ENCODE peak calls at places on chromosomes 12 and 14, in four cellular contexts. F, V, W and J are unnamed samples.

GRCh38 chr12:50222275-50222783 is 55.2 kb upstream of the CERS5 start:
- DNase-seq in W (peak), V (peak), F (no peak), J (no peak)

GRCh38 chr12:11664101-11664500 is 14.6 kb downstream of the ETV6 start:
- DNase-seq in V (no peak), W (no peak), F (no peak), J (no peak)

GRCh38 chr12:116539905-116540482 is 19.2 kb upstream of the MAP1LC3B2 start:
- DNase-seq in W (peak), V (no peak), F (no peak), J (no peak)

GRCh38 chr12:116601524-116601923 is 42.3 kb downstream of the MAP1LC3B2 start:
- DNase-seq in V (no peak), W (no peak), F (no peak), J (peak)

GRCh38 chr12:105933671-105934665 is 204.8 kb downstream of the NUAK1 start:
- DNase-seq in F (no peak), W (no peak), V (peak), J (no peak)

GRCh38 chr14:101442451-101442850 is 118.8 kb upstream of the DIO3 start:
- DNase-seq in W (no peak), F (no peak), V (no peak), J (no peak)

GRCh38 chr12:132276066-132276719 is 53.2 kb downstream of the GALNT9 start:
- DNase-seq in F (no peak), W (no peak), V (no peak), J (no peak)

GRCh38 chr14:91380116-91380515 is 37.5 kb downstream of the CCDC88C start:
- DNase-seq in V (no peak), W (no peak), F (no peak), J (no peak)

GRCh38 chr14:66045572-66046021 is 440.6 kb upstream of the CCDC196 start:
- DNase-seq in V (no peak), F (no peak), W (no peak), J (no peak)

GRCh38 chr12:100908501-100908900 is 113.9 kb downstream of the ANO4 start:
- DNase-seq in W (no peak), F (no peak), V (no peak), J (no peak)

GRCh38 chr12:112549031-112549430 is 130.3 kb downstream of the PTPN11 start:
- DNase-seq in F (no peak), V (no peak), W (no peak), J (no peak)

GRCh38 chr12:119699199-119699765 is 31.3 kb downstream of the PRKAB1 start:
- DNase-seq in V (peak), W (no peak), F (no peak), J (no peak)

GRCh38 chr14:104879983-104880565 is 15.0 kb downstream of the CEP170B start:
- DNase-seq in F (no peak), W (no peak), V (no peak), J (no peak)

GRCh38 chr12:26507613-26508012 is 312.2 kb downstream of the SSPN start:
- DNase-seq in V (no peak), F (no peak), W (no peak), J (no peak)

GRCh38 chr12:49730568-49731101 is 10.7 kb upstream of the TMBIM6 start:
- DNase-seq in V (no peak), W (no peak), F (no peak), J (peak)

GRCh38 chr12:54666008-54666407 is 17.8 kb upstream of the DCD start:
- DNase-seq in W (no peak), F (no peak), V (no peak), J (no peak)

GRCh38 chr12:21456291-21456780 is 18.9 kb downstream of the PYROXD1 start:
- DNase-seq in W (no peak), V (no peak), F (no peak), J (peak)

GRCh38 chr12:6364037-6364360 is 11.4 kb downstream of the SCNN1A start:
- DNase-seq in W (no peak), V (peak), F (no peak), J (no peak)

GRCh38 chr12:6363010-6363329 is 12.4 kb downstream of the SCNN1A start:
- DNase-seq in F (no peak), W (no peak), V (no peak), J (no peak)

GRCh38 chr12:6361834-6362233 is 13.5 kb downstream of the SCNN1A start:
- DNase-seq in F (no peak), V (no peak), W (peak), J (no peak)

GRCh38 chr12:6362383-6362782 is 13.0 kb downstream of the SCNN1A start:
- DNase-seq in W (no peak), V (no peak), F (no peak), J (no peak)

GRCh38 chr12:6363330-6364036 is 11.9 kb downstream of the SCNN1A start:
- DNase-seq in V (peak), W (peak), F (peak), J (peak)
- TF ChIP-seq POLR2A in V (no peak), W (no peak), F (no peak), J (peak)

GRCh38 chr12:6872073-6873048 is 742 bp downstream of the SPSB2 start:
- DNase-seq in V (peak), W (peak), F (peak), J (peak)
- TF ChIP-seq POLR2A in V (no peak), W (no peak), F (peak), J (no peak)

DNA sequence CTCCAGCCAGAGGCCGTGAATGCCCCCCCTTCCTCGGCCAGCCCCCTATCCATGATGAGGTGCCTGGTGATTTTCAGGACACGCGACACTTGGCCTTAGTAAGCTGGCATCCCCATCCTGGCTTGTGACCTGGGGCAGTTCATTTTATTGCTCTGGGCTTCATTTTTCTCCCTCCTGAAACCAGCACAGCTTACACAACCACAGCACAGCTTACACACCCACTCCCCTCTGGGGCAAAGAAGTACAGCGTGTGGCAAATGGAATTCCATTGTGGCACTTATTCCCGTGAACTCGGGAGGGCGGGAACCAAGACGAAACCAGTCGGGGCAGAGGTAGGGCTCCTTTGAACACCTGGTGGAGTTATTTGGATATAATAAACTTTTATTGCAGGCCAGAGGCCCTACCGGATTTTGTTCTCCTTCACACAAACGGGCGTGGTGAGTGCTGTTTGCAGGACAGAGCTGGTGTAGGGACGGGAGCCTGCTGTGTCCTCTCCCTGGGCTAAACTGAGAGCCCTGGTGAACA is 29.1 kb downstream of the CD9 start:
- DNase-seq in W (peak), F (no peak), V (no peak), J (no peak)
- TF ChIP-seq POLR2A in W (no peak), F (no peak), V (no peak), J (no peak)

GRCh38 chr14:71324767-71325272 is 417.6 kb downstream of the PCNX1 start:
- DNase-seq in F (no peak), W (no peak), V (peak), J (peak)
- TF ChIP-seq POLR2A in F (peak), W (no peak), V (no peak), J (no peak)

DNA sequence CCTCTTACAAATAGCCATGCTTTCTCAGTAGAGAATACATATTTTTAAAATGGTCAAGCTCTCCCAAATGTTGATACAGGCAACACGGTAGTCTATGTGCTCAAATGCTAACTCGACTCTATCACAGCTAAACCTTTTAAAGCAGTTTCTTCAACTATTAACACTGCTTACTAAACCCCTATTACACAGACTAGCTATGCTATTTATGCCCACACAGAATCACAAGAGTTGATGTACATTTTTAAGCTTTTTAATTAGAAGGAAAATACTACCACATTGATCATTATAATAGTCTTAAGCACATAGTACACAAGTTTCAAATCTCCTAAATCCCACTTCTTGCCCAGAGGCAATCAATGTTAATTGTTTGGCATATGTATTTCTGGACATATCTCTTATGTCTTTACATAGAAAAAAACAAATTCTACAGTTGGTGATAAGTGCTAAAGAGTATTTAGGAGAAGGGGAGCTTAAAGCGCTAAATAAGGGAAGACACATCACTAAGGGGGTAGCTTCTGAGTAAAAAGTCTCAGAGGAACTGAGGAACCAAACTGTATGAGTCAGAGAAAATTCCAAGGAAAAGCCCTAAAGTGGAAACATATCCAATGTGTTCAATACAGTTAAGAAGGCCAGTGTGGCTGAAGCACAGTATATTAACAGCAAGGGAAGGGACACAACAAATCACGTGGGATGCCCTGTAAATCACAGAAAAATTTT is 13.7 kb downstream of the HNRNPC start:
- DNase-seq in F (no peak), W (no peak), V (no peak), J (no peak)
- TF ChIP-seq POLR2A in F (peak), W (no peak), V (no peak), J (no peak)

GRCh38 chr14:74615735-74616134 is 3.7 kb upstream of the LTBP2 start:
- DNase-seq in V (no peak), W (no peak), F (no peak), J (no peak)

GRCh38 chr14:74614508-74615495 is 2.8 kb upstream of the LTBP2 start:
- DNase-seq in W (no peak), V (no peak), F (no peak), J (no peak)

GRCh38 chr14:74616996-74617700 is 5.1 kb upstream of the LTBP2 start:
- DNase-seq in W (no peak), V (no peak), F (no peak), J (no peak)

GRCh38 chr14:74618078-74618952 is 6.3 kb upstream of the LTBP2 start:
- DNase-seq in V (peak), F (no peak), W (peak), J (no peak)

DNA sequence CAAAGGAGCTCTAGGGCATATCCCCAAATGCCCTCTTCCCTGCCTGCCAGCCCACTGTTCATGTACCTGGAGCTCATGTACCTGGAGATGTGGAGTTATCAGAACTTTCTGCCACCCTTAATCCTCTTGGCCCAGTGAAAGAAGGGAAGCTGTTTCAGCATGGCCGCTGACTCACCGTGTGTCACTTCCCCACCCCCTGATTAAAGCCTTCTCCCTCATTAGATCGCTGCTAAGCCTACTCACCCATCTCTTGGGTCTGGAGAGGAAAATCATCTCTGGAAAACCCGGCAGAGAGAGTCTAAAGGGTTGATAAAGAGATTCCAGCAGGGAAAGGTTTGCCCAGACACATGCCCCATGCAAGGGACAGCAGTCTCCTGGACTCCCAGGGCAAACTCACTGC is 4.5 kb upstream of the LTBP2 start:
- DNase-seq in W (no peak), F (no peak), V (peak), J (no peak)
- TF ChIP-seq POLR2A in W (no peak), F (no peak), V (no peak), J (no peak)

DNA sequence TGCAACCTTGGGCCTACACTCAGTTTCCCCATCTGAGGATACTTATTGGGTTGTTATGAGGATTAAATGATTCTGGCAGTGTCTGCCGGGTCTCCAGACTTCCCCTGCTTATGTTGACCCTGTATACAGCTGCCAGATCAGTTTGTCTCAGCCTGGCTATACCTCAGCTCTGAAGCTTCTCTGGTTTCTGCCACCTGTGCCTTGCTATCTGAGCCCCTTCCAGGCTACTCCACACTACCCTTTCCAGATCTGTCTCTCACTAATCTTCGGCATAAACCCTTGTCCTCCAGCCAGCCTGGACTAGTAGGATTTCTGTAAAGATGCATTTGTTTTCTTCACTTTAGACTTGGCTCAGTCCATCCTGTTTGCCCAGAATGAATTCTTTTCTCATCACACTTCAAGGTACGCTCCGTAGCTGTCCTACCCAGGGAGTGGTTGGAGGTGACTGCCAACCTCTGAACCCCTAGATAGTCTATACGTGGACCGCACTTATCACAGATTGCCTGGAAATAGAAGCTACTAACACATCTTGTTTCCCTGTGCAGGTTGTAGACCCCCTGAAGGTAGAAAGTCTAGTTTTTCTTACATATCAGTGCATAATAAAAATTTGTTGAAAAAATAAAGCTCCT is 422.4 kb downstream of the RAD51B start:
- DNase-seq in F (no peak), V (no peak), W (no peak), J (no peak)
- TF ChIP-seq POLR2A in F (no peak), V (no peak), W (no peak), J (no peak)

GRCh38 chr14:71354142-71354541 is 446.9 kb downstream of the PCNX1 start:
- DNase-seq in V (no peak), W (no peak), F (no peak), J (no peak)

GRCh38 chr14:71359823-71360222 is 452.6 kb downstream of the PCNX1 start:
- DNase-seq in W (no peak), F (no peak), V (no peak), J (peak)

GRCh38 chr14:71358209-71358931 is 451.1 kb downstream of the PCNX1 start:
- DNase-seq in W (no peak), V (no peak), F (no peak), J (no peak)

GRCh38 chr14:71355324-71356201 is 448.3 kb downstream of the PCNX1 start:
- DNase-seq in W (peak), F (no peak), V (peak), J (peak)

GRCh38 chr14:71354801-71355200 is 447.5 kb downstream of the PCNX1 start:
- DNase-seq in W (no peak), V (no peak), F (no peak), J (no peak)
- TF ChIP-seq POLR2A in W (no peak), V (no peak), F (no peak), J (no peak)

GRCh38 chr12:6430124-6430989 is 14.4 kb upstream of the CD27 start:
- DNase-seq in F (no peak), W (peak), V (peak), J (peak)
- TF ChIP-seq POLR2A in F (no peak), W (no peak), V (no peak), J (peak)

DNA sequence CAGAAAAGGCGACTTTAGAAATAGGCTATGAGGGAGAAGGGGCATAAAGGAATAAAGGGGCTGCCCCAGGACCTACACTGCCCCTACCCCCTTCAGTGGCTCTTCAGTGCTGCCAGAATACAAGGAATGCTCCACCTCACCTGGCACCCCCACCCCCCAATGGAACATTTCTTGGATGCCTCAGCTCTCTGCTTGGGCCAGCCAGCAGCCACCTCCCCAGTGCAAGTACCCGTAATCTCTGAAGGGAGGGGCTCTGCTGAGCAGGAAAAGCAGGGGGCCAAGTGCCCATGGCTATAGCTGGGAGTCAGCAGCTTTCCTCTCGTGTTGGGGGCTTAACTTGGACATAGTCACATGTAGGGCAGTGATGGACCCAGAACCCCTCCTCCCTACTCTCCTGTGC is 33.3 kb downstream of the BAZ2A start:
- DNase-seq in W (no peak), F (no peak), V (no peak), J (no peak)
- TF ChIP-seq POLR2A in W (no peak), F (no peak), V (no peak), J (no peak)